ENCODE peak calls at places on chromosomes 6 and 20, in ten cellular contexts. One of them, this sample, is unnamed.

GRCh38 chr6:124999105-124999764 is 37.0 kb downstream of the RNF217 start:
- DNase-seq in nephron progenitor cell: no peak
- DNase-seq in type B pancreatic cell: no peak
- DNase-seq in fibroblast of mammary gland: no peak
- DNase-seq in hypothalamus: no peak
- DNase-seq in activated CD4-positive, CD25-positive, alpha-beta regulatory T cell: no peak
- DNase-seq in adrenal gland: no peak
- DNase-seq in kidney: no peak
- DNase-seq in mesothelial cell of epicardium: no peak
- DNase-seq in Daoy: peak; percentile 41
- DNase-seq in this sample: no peak

GRCh38 chr6:157143171-157143884 is 180.0 kb downstream of the TMEM242 start:
- DNase-seq in nephron progenitor cell: no peak
- DNase-seq in type B pancreatic cell: no peak
- DNase-seq in fibroblast of mammary gland: peak; percentile 96
- DNase-seq in hypothalamus: no peak
- DNase-seq in activated CD4-positive, CD25-positive, alpha-beta regulatory T cell: no peak
- DNase-seq in adrenal gland: peak; percentile 29
- DNase-seq in kidney: no peak
- DNase-seq in mesothelial cell of epicardium: no peak
- DNase-seq in Daoy: peak; percentile 84
- DNase-seq in this sample: peak; percentile 62

GRCh38 chr6:80211295-80211694 is 104.8 kb downstream of the BCKDHB start:
- DNase-seq in nephron progenitor cell: no peak
- DNase-seq in type B pancreatic cell: no peak
- DNase-seq in fibroblast of mammary gland: no peak
- DNase-seq in hypothalamus: no peak
- DNase-seq in activated CD4-positive, CD25-positive, alpha-beta regulatory T cell: no peak
- DNase-seq in adrenal gland: no peak
- DNase-seq in kidney: no peak
- DNase-seq in mesothelial cell of epicardium: no peak
- DNase-seq in Daoy: no peak
- DNase-seq in this sample: peak; percentile 30

GRCh38 chr20:52959125-52959524 is 13.0 kb upstream of the TSHZ2 start:
- DNase-seq in nephron progenitor cell: peak; percentile 48
- DNase-seq in type B pancreatic cell: no peak
- DNase-seq in fibroblast of mammary gland: no peak
- DNase-seq in hypothalamus: no peak
- DNase-seq in activated CD4-positive, CD25-positive, alpha-beta regulatory T cell: no peak
- DNase-seq in adrenal gland: peak; percentile 31
- DNase-seq in kidney: no peak
- DNase-seq in mesothelial cell of epicardium: no peak
- DNase-seq in Daoy: peak; percentile 30
- DNase-seq in this sample: no peak

GRCh38 chr6:35469711-35470662 is 1.8 kb downstream of the RPL10A start:
- DNase-seq in nephron progenitor cell: no peak
- DNase-seq in type B pancreatic cell: no peak
- DNase-seq in fibroblast of mammary gland: peak; percentile 33
- DNase-seq in hypothalamus: no peak
- DNase-seq in activated CD4-positive, CD25-positive, alpha-beta regulatory T cell: no peak
- DNase-seq in adrenal gland: no peak
- DNase-seq in kidney: peak; percentile 33
- DNase-seq in mesothelial cell of epicardium: no peak
- DNase-seq in Daoy: peak; percentile 43
- DNase-seq in this sample: no peak

GRCh38 chr6:111013144-111013905 is 31.5 kb downstream of the RPF2 start:
- DNase-seq in nephron progenitor cell: no peak
- DNase-seq in type B pancreatic cell: no peak
- DNase-seq in fibroblast of mammary gland: no peak
- DNase-seq in hypothalamus: no peak
- DNase-seq in activated CD4-positive, CD25-positive, alpha-beta regulatory T cell: no peak
- DNase-seq in adrenal gland: no peak
- DNase-seq in kidney: no peak
- DNase-seq in mesothelial cell of epicardium: no peak
- DNase-seq in Daoy: no peak
- DNase-seq in this sample: peak; percentile 47

GRCh38 chr6:110511401-110511800 is 35.0 kb upstream of the SLC22A16 start:
- DNase-seq in nephron progenitor cell: no peak
- DNase-seq in type B pancreatic cell: no peak
- DNase-seq in fibroblast of mammary gland: no peak
- DNase-seq in hypothalamus: no peak
- DNase-seq in activated CD4-positive, CD25-positive, alpha-beta regulatory T cell: no peak
- DNase-seq in adrenal gland: no peak
- DNase-seq in kidney: no peak
- DNase-seq in mesothelial cell of epicardium: no peak
- DNase-seq in Daoy: no peak
- DNase-seq in this sample: no peak

GRCh38 chr6:36546664-36546957 is 668 bp downstream of the STK38 start:
- DNase-seq in nephron progenitor cell: no peak
- DNase-seq in type B pancreatic cell: no peak
- DNase-seq in fibroblast of mammary gland: no peak
- DNase-seq in hypothalamus: no peak
- DNase-seq in activated CD4-positive, CD25-positive, alpha-beta regulatory T cell: no peak
- DNase-seq in adrenal gland: no peak
- DNase-seq in kidney: no peak
- DNase-seq in mesothelial cell of epicardium: no peak
- DNase-seq in Daoy: no peak
- DNase-seq in this sample: no peak

GRCh38 chr6:98845201-98846020 is 11.0 kb downstream of the POU3F2 start:
- DNase-seq in nephron progenitor cell: peak; percentile 90
- DNase-seq in type B pancreatic cell: peak; percentile 86
- DNase-seq in fibroblast of mammary gland: peak; percentile 79
- DNase-seq in hypothalamus: peak; percentile 56
- DNase-seq in activated CD4-positive, CD25-positive, alpha-beta regulatory T cell: peak; percentile 28
- DNase-seq in adrenal gland: peak; percentile 80
- DNase-seq in kidney: peak; percentile 88
- DNase-seq in mesothelial cell of epicardium: peak; percentile 60
- DNase-seq in Daoy: peak; percentile 89
- DNase-seq in this sample: peak; percentile 74

GRCh38 chr6:24524801-24525200 is 30.0 kb downstream of the ALDH5A1 start:
- DNase-seq in nephron progenitor cell: peak; percentile 13
- DNase-seq in type B pancreatic cell: no peak
- DNase-seq in fibroblast of mammary gland: peak; percentile 59
- DNase-seq in hypothalamus: no peak
- DNase-seq in activated CD4-positive, CD25-positive, alpha-beta regulatory T cell: no peak
- DNase-seq in adrenal gland: no peak
- DNase-seq in kidney: no peak
- DNase-seq in mesothelial cell of epicardium: no peak
- DNase-seq in Daoy: peak; percentile 51
- DNase-seq in this sample: peak; percentile 64

GRCh38 chr6:168354338-168354737 is 34.8 kb upstream of the DACT2 start:
- DNase-seq in nephron progenitor cell: no peak
- DNase-seq in type B pancreatic cell: no peak
- DNase-seq in fibroblast of mammary gland: no peak
- DNase-seq in hypothalamus: no peak
- DNase-seq in activated CD4-positive, CD25-positive, alpha-beta regulatory T cell: no peak
- DNase-seq in adrenal gland: no peak
- DNase-seq in kidney: no peak
- DNase-seq in mesothelial cell of epicardium: no peak
- DNase-seq in Daoy: no peak
- DNase-seq in this sample: no peak

GRCh38 chr6:125930810-125931418 is 25.7 kb upstream of the HINT3 start:
- DNase-seq in nephron progenitor cell: no peak
- DNase-seq in type B pancreatic cell: no peak
- DNase-seq in fibroblast of mammary gland: no peak
- DNase-seq in hypothalamus: no peak
- DNase-seq in activated CD4-positive, CD25-positive, alpha-beta regulatory T cell: no peak
- DNase-seq in adrenal gland: no peak
- DNase-seq in kidney: no peak
- DNase-seq in mesothelial cell of epicardium: no peak
- DNase-seq in Daoy: no peak
- DNase-seq in this sample: peak; percentile 52

GRCh38 chr20:13121840-13122515 is 99.1 kb upstream of the ISM1 start:
- DNase-seq in nephron progenitor cell: no peak
- DNase-seq in type B pancreatic cell: no peak
- DNase-seq in fibroblast of mammary gland: no peak
- DNase-seq in hypothalamus: no peak
- DNase-seq in activated CD4-positive, CD25-positive, alpha-beta regulatory T cell: no peak
- DNase-seq in adrenal gland: no peak
- DNase-seq in kidney: no peak
- DNase-seq in mesothelial cell of epicardium: no peak
- DNase-seq in Daoy: no peak
- DNase-seq in this sample: no peak

GRCh38 chr6:169844946-169845345 is 93.5 kb downstream of the ERMARD start:
- DNase-seq in nephron progenitor cell: no peak
- DNase-seq in type B pancreatic cell: peak; percentile 47
- DNase-seq in fibroblast of mammary gland: no peak
- DNase-seq in hypothalamus: no peak
- DNase-seq in activated CD4-positive, CD25-positive, alpha-beta regulatory T cell: no peak
- DNase-seq in adrenal gland: no peak
- DNase-seq in kidney: no peak
- DNase-seq in mesothelial cell of epicardium: no peak
- DNase-seq in Daoy: no peak
- DNase-seq in this sample: no peak

GRCh38 chr6:148885920-148886845 is 139.4 kb downstream of the UST start:
- DNase-seq in nephron progenitor cell: no peak
- DNase-seq in type B pancreatic cell: no peak
- DNase-seq in fibroblast of mammary gland: no peak
- DNase-seq in hypothalamus: no peak
- DNase-seq in activated CD4-positive, CD25-positive, alpha-beta regulatory T cell: no peak
- DNase-seq in adrenal gland: no peak
- DNase-seq in kidney: no peak
- DNase-seq in mesothelial cell of epicardium: no peak
- DNase-seq in Daoy: no peak
- DNase-seq in this sample: no peak

GRCh38 chr6:39029156-39030011 is 19.2 kb upstream of the GLP1R start:
- DNase-seq in nephron progenitor cell: peak; percentile 59
- DNase-seq in type B pancreatic cell: no peak
- DNase-seq in fibroblast of mammary gland: peak; percentile 3
- DNase-seq in hypothalamus: no peak
- DNase-seq in activated CD4-positive, CD25-positive, alpha-beta regulatory T cell: no peak
- DNase-seq in adrenal gland: peak; percentile 25
- DNase-seq in kidney: no peak
- DNase-seq in mesothelial cell of epicardium: no peak
- DNase-seq in Daoy: peak; percentile 53
- DNase-seq in this sample: peak; percentile 4

GRCh38 chr6:26327450-26328264 is 37.3 kb upstream of the BTN3A2 start:
- DNase-seq in nephron progenitor cell: peak; percentile 71
- DNase-seq in type B pancreatic cell: peak; percentile 77
- DNase-seq in fibroblast of mammary gland: peak; percentile 82
- DNase-seq in hypothalamus: no peak
- DNase-seq in activated CD4-positive, CD25-positive, alpha-beta regulatory T cell: peak; percentile 33
- DNase-seq in adrenal gland: no peak
- DNase-seq in kidney: no peak
- DNase-seq in mesothelial cell of epicardium: no peak
- DNase-seq in Daoy: peak; percentile 85
- DNase-seq in this sample: peak; percentile 70

GRCh38 chr6:158020811-158021210 is 39.1 kb downstream of the SYNJ2 start:
- DNase-seq in nephron progenitor cell: no peak
- DNase-seq in type B pancreatic cell: no peak
- DNase-seq in fibroblast of mammary gland: no peak
- DNase-seq in hypothalamus: no peak
- DNase-seq in activated CD4-positive, CD25-positive, alpha-beta regulatory T cell: no peak
- DNase-seq in adrenal gland: no peak
- DNase-seq in kidney: no peak
- DNase-seq in mesothelial cell of epicardium: no peak
- DNase-seq in Daoy: no peak
- DNase-seq in this sample: no peak

GRCh38 chr6:54913211-54913610 is 66.6 kb downstream of the FAM83B start:
- DNase-seq in nephron progenitor cell: no peak
- DNase-seq in type B pancreatic cell: no peak
- DNase-seq in fibroblast of mammary gland: no peak
- DNase-seq in hypothalamus: no peak
- DNase-seq in activated CD4-positive, CD25-positive, alpha-beta regulatory T cell: no peak
- DNase-seq in adrenal gland: no peak
- DNase-seq in kidney: no peak
- DNase-seq in mesothelial cell of epicardium: no peak
- DNase-seq in Daoy: no peak
- DNase-seq in this sample: no peak

GRCh38 chr6:149856256-149856994 is 7.7 kb downstream of the LRP11 start:
- DNase-seq in nephron progenitor cell: no peak
- DNase-seq in type B pancreatic cell: no peak
- DNase-seq in fibroblast of mammary gland: no peak
- DNase-seq in hypothalamus: no peak
- DNase-seq in activated CD4-positive, CD25-positive, alpha-beta regulatory T cell: no peak
- DNase-seq in adrenal gland: no peak
- DNase-seq in kidney: no peak
- DNase-seq in mesothelial cell of epicardium: no peak
- DNase-seq in Daoy: peak; percentile 68
- DNase-seq in this sample: peak; percentile 50

GRCh38 chr6:33344771-33345697 is 27.5 kb upstream of the ZBTB22 start:
- DNase-seq in nephron progenitor cell: peak; percentile 57
- DNase-seq in type B pancreatic cell: no peak
- DNase-seq in fibroblast of mammary gland: peak; percentile 75
- DNase-seq in hypothalamus: no peak
- DNase-seq in activated CD4-positive, CD25-positive, alpha-beta regulatory T cell: peak; percentile 14
- DNase-seq in adrenal gland: peak; percentile 80
- DNase-seq in kidney: no peak
- DNase-seq in mesothelial cell of epicardium: peak; percentile 40
- DNase-seq in Daoy: peak; percentile 86
- DNase-seq in this sample: peak; percentile 88

GRCh38 chr6:85405175-85405852 is 44.6 kb upstream of the NT5E start:
- DNase-seq in nephron progenitor cell: no peak
- DNase-seq in type B pancreatic cell: no peak
- DNase-seq in fibroblast of mammary gland: peak; percentile 37
- DNase-seq in hypothalamus: no peak
- DNase-seq in activated CD4-positive, CD25-positive, alpha-beta regulatory T cell: no peak
- DNase-seq in adrenal gland: no peak
- DNase-seq in kidney: no peak
- DNase-seq in mesothelial cell of epicardium: no peak
- DNase-seq in Daoy: peak; percentile 59
- DNase-seq in this sample: peak; percentile 58

GRCh38 chr6:47153066-47153755 is 111.1 kb upstream of the ADGRF1 start:
- DNase-seq in nephron progenitor cell: no peak
- DNase-seq in type B pancreatic cell: no peak
- DNase-seq in fibroblast of mammary gland: peak; percentile 51
- DNase-seq in hypothalamus: no peak
- DNase-seq in activated CD4-positive, CD25-positive, alpha-beta regulatory T cell: no peak
- DNase-seq in adrenal gland: no peak
- DNase-seq in kidney: no peak
- DNase-seq in mesothelial cell of epicardium: no peak
- DNase-seq in Daoy: peak; percentile 86
- DNase-seq in this sample: no peak

GRCh38 chr20:21225215-21225947 is 77.8 kb upstream of the XRN2 start:
- DNase-seq in nephron progenitor cell: no peak
- DNase-seq in type B pancreatic cell: no peak
- DNase-seq in fibroblast of mammary gland: peak; percentile 9
- DNase-seq in hypothalamus: no peak
- DNase-seq in activated CD4-positive, CD25-positive, alpha-beta regulatory T cell: no peak
- DNase-seq in adrenal gland: no peak
- DNase-seq in kidney: no peak
- DNase-seq in mesothelial cell of epicardium: no peak
- DNase-seq in Daoy: no peak
- DNase-seq in this sample: peak; percentile 51

GRCh38 chr20:61576372-61576771 is 324.3 kb downstream of the CDH4 start:
- DNase-seq in nephron progenitor cell: no peak
- DNase-seq in type B pancreatic cell: no peak
- DNase-seq in fibroblast of mammary gland: no peak
- DNase-seq in hypothalamus: no peak
- DNase-seq in activated CD4-positive, CD25-positive, alpha-beta regulatory T cell: no peak
- DNase-seq in adrenal gland: no peak
- DNase-seq in kidney: peak; percentile 18
- DNase-seq in mesothelial cell of epicardium: no peak
- DNase-seq in Daoy: no peak
- DNase-seq in this sample: no peak

GRCh38 chr20:48098866-48099265 is 313.6 kb upstream of the SULF2 start:
- DNase-seq in nephron progenitor cell: no peak
- DNase-seq in type B pancreatic cell: no peak
- DNase-seq in fibroblast of mammary gland: peak; percentile 31
- DNase-seq in hypothalamus: no peak
- DNase-seq in activated CD4-positive, CD25-positive, alpha-beta regulatory T cell: no peak
- DNase-seq in adrenal gland: no peak
- DNase-seq in kidney: no peak
- DNase-seq in mesothelial cell of epicardium: no peak
- DNase-seq in Daoy: peak; percentile 10
- DNase-seq in this sample: peak; percentile 34

GRCh38 chr6:132659082-132659481 is at the start of gene TAAR1:
- DNase-seq in nephron progenitor cell: no peak
- DNase-seq in type B pancreatic cell: no peak
- DNase-seq in fibroblast of mammary gland: no peak
- DNase-seq in hypothalamus: no peak
- DNase-seq in activated CD4-positive, CD25-positive, alpha-beta regulatory T cell: no peak
- DNase-seq in adrenal gland: no peak
- DNase-seq in kidney: no peak
- DNase-seq in mesothelial cell of epicardium: no peak
- DNase-seq in Daoy: no peak
- DNase-seq in this sample: no peak

GRCh38 chr20:23200914-23201313 is 114.8 kb upstream of the CD93 start:
- DNase-seq in nephron progenitor cell: peak; percentile 35
- DNase-seq in type B pancreatic cell: no peak
- DNase-seq in fibroblast of mammary gland: peak; percentile 19
- DNase-seq in hypothalamus: no peak
- DNase-seq in activated CD4-positive, CD25-positive, alpha-beta regulatory T cell: no peak
- DNase-seq in adrenal gland: peak; percentile 45
- DNase-seq in kidney: peak; percentile 72
- DNase-seq in mesothelial cell of epicardium: no peak
- DNase-seq in Daoy: peak; percentile 61
- DNase-seq in this sample: no peak